ENCODE peak calls at places on chromosome 21, in four cellular contexts. H is naive thymus-derived CD4-positive, alpha-beta T cell; O is body of pancreas; R is tibial artery. S is an unnamed sample.

GRCh38 chr21:34648739-34649297 is 20.0 kb upstream of the CLIC6 start:
- DNase-seq in H (no peak), O (no peak), R (no peak), S (no peak)

GRCh38 chr21:17925000-17925610 is 105.9 kb upstream of the C21orf91 start:
- DNase-seq in H (peak; percentile 40), O (peak; percentile 55), R (no peak), S (no peak)

GRCh38 chr21:34200288-34200905 is 127.0 kb downstream of the MRPS6 start:
- DNase-seq in H (no peak), O (no peak), R (no peak), S (no peak)

GRCh38 chr21:46189213-46189958 is 5.1 kb upstream of the SPATC1L start:
- DNase-seq in H (no peak), O (no peak), R (no peak), S (no peak)

GRCh38 chr21:40146201-40146890 is 279.1 kb downstream of the PCP4 start:
- DNase-seq in H (no peak), O (no peak), R (no peak), S (no peak)

GRCh38 chr21:28922368-28922767 is 70.3 kb downstream of the LTN1 start:
- DNase-seq in H (no peak), O (no peak), R (no peak), S (no peak)

GRCh38 chr21:16911166-16911607 is 601.7 kb upstream of the CXADR start:
- DNase-seq in H (no peak), O (no peak), R (no peak), S (no peak)

GRCh38 chr21:33661146-33661545 is 18.8 kb downstream of the ITSN1 start:
- DNase-seq in H (no peak), O (no peak), R (no peak), S (no peak)

GRCh38 chr21:45110873-45111624 is 36.7 kb downstream of the ADARB1 start:
- DNase-seq in H (no peak), O (no peak), R (no peak), S (no peak)

GRCh38 chr21:25220169-25220568 is 387.1 kb downstream of the MRPL39 start:
- DNase-seq in H (no peak), O (no peak), R (no peak), S (no peak)

GRCh38 chr21:42554251-42554937 is 40.7 kb downstream of the SLC37A1 start:
- DNase-seq in H (no peak), O (peak; percentile 8), R (peak; percentile 59), S (peak; percentile 30)

GRCh38 chr21:46646541-46647154 is 11.2 kb downstream of the PRMT2 start:
- DNase-seq in H (no peak), O (no peak), R (no peak), S (no peak)

GRCh38 chr21:46189959-46190490 is 5.8 kb upstream of the SPATC1L start:
- DNase-seq in H (no peak), O (no peak), R (no peak), S (peak; percentile 53)

GRCh38 chr21:45843426-45843825 is 138.1 kb upstream of the COL6A1 start:
- DNase-seq in H (no peak), O (no peak), R (no peak), S (no peak)

GRCh38 chr21:46180778-46181391 is 3.4 kb downstream of the SPATC1L start:
- DNase-seq in H (no peak), O (no peak), R (no peak), S (no peak)

GRCh38 chr21:35212393-35213127 is 163.5 kb upstream of the RUNX1 start:
- DNase-seq in H (no peak), O (no peak), R (no peak), S (no peak)

GRCh38 chr21:40120944-40121575 is 253.8 kb downstream of the PCP4 start:
- DNase-seq in H (no peak), O (no peak), R (no peak), S (no peak)

GRCh38 chr21:38293765-38294164 is 37.0 kb downstream of the KCNJ15 start:
- DNase-seq in H (no peak), O (no peak), R (no peak), S (no peak)
- H3K4me1 ChIP-seq in H (peaks cover 43% of the 10 kb centered on the region), O (peaks cover 16% of the 10 kb centered on the region), R (peaks cover 23% of the 10 kb centered on the region), S (peaks cover 98% of the 10 kb centered on the region)

DNA sequence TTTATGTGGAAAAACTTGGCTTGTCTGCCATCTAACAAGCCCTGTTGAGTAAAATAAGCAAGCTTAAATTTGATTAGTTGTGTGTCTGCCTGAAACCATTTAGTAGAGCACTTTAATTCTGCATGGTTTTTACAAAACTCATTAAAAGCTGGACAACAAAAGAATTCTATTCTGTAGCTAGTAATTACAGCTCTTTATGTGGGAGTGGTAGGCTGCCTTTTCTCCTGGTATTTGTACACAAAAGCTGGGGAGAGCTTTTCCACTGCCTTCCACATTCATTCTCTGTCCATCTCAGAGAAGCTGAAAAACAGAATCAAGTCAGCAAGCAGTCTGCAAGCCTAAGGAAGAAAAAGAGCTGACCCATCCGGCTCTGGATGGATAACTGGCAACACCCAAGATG is 1.8 kb downstream of the ETS2 start:
- DNase-seq in H (no peak), O (no peak), R (no peak), S (no peak)
- H3K4me3 ChIP-seq in H (no peak overlapping the region), O (no peak overlapping the region), R (peak overlapping the region; percentile 86), S (peak overlapping the region; percentile 90)

DNA sequence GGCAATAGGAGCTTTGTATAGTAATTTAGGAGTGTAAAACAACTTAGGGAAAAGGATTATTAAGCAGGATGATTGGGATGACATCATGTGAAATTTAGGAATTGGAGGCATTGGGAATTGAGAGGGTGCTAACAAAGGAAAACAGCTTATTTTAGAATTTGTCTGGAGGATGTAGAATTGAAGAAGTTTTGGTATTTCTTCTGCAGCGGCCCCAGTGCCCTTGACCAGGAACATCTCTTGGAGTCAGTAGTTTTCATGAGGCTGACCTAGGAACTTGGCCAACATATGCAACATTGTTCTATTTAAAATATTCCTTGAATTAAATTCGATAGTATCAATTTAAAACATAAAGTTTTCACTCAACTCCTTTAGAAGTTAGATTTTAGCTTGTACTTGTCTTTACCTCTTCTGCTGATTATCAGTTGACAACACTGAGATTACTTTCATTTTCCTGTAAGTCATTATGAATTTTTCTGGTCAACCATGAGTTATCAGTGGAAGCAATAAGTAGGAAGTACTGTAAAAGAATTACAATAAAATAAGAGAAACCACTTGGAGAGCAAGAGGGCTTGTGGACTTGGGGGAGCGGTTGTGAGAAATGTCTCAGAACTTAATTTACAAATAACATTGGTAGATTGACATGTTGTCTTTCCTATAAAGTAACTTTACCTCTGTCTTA is 52.8 kb downstream of the DYRK1A start:
- DNase-seq in H (no peak), O (no peak), R (no peak), S (no peak)
- H3K4me1 ChIP-seq in H (peaks cover 35% of the 10 kb centered on the region), O (peaks cover 35% of the 10 kb centered on the region), R (peaks cover 95% of the 10 kb centered on the region), S (peaks cover 10% of the 10 kb centered on the region)

GRCh38 chr21:31505975-31506374 is 153.5 kb upstream of the SOD1 start:
- DNase-seq in H (peak; percentile 10), O (no peak), R (no peak), S (no peak)
- H3K4me3 ChIP-seq in H (no peak overlapping the region), O (no peak overlapping the region), R (no peak overlapping the region), S (no peak overlapping the region)

DNA sequence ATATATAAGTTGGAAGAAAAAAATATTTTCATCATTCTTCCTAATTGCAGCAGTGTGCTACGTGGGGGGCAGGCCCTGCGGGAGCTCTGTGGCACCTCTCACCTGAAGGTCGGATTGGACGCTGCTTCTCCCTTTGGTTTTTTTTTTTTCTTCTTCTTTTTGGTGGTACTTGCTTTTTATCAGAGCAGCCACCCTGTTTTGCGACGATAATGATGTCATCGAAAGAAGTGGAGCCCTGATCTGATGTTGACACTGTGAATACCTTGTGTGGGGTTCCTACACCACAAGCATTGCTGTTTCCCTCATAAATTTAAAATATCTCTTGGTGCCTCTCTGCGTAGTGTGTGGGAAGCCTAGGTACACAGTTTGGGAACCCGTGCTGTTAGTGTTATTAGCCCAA is 5.5 kb downstream of the TRAPPC10 start:
- DNase-seq in H (no peak), O (no peak), R (no peak), S (no peak)
- H3K4me1 ChIP-seq in H (peaks cover 66% of the 10 kb centered on the region), O (peaks cover 58% of the 10 kb centered on the region), R (peaks cover 32% of the 10 kb centered on the region), S (peaks cover 91% of the 10 kb centered on the region)